ENCODE peak calls at places on chromosomes 5 and 9, in seven cellular contexts. D, X, F, I, S, T and Q are unnamed samples.

GRCh38 chr9:70614786-70615565 is 200.5 kb upstream of the KLF9 start:
- DNase-seq in X (no peak), T (no peak), S (no peak), F (no peak), I (no peak), D (no peak), Q (no peak)

GRCh38 chr9:22416692-22417060 is 29.9 kb upstream of the DMRTA1 start:
- DNase-seq in I (no peak), S (no peak), T (no peak), F (no peak), X (peak), D (peak), Q (no peak)

GRCh38 chr9:76704601-76705204 is 59.5 kb upstream of the PCA3 start:
- DNase-seq in T (peak), F (no peak), D (peak), I (no peak), S (no peak), X (peak), Q (no peak)

GRCh38 chr5:17105744-17106450 is 111.5 kb upstream of the BASP1 start:
- DNase-seq in S (no peak), T (no peak), X (peak), D (peak), F (no peak), I (no peak), Q (no peak)

GRCh38 chr9:85577353-85577952 is 164.3 kb downstream of the AGTPBP1 start:
- DNase-seq in X (no peak), T (no peak), S (no peak), D (no peak), I (no peak), F (no peak), Q (no peak)

GRCh38 chr5:159907689-159908088 is 8.6 kb upstream of the ADRA1B start:
- DNase-seq in T (no peak), F (no peak), D (no peak), I (no peak), X (no peak), S (no peak), Q (no peak)

GRCh38 chr9:134948149-134948548 is 30.4 kb upstream of the FCN1 start:
- DNase-seq in X (no peak), S (no peak), D (no peak), I (no peak), F (no peak), T (no peak), Q (no peak)

GRCh38 chr9:106149956-106150355 is 455.6 kb downstream of the TMEM38B start:
- DNase-seq in D (no peak), S (no peak), T (no peak), I (no peak), F (no peak), X (no peak), Q (no peak)

GRCh38 chr5:65127181-65127901 is 354.4 kb downstream of the ADAMTS6 start:
- DNase-seq in X (no peak), D (no peak), S (no peak), F (no peak), I (no peak), T (no peak), Q (no peak)

GRCh38 chr9:78439192-78439865 is 142.4 kb downstream of the PSAT1 start:
- DNase-seq in S (peak), F (peak), T (peak), X (peak), I (peak), D (peak), Q (peak)

GRCh38 chr9:92634712-92635605 is 35.0 kb downstream of the IPPK start:
- DNase-seq in X (peak), F (peak), D (peak), T (peak), S (peak), I (no peak), Q (peak)

GRCh38 chr9:36896296-36896695 is 137.8 kb downstream of the PAX5 start:
- DNase-seq in F (peak), T (no peak), D (no peak), I (no peak), X (no peak), S (no peak), Q (no peak)

DNA sequence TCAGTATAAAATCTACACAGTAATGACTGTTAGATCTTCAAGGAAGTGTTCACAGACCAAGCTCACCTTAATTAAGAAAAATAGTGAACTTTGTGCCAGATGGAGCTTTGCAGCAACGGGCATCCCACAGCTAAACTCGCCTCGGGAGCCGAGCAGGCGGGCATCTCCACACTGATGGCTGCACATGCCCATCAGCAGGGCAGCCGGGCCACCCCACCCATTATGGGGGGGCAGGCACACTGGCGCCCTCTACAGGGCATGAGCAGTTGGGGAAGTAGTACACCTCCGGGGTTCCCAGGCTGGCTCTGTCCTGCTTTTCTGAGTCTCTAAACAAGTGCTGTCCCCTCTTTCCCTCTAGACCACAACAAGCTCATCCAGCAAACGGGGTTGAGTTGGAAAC is 21.6 kb downstream of the ANKS6 start:
- DNase-seq in I (no peak), T (no peak), D (peak), S (no peak), X (no peak), F (no peak), Q (no peak)
- TF ChIP-seq CTCF in I (peak), T (peak), D (peak), S (peak), X (peak), F (no peak), Q (peak)

GRCh38 chr5:114447084-114447773 is 85.4 kb downstream of the KCNN2 start:
- DNase-seq in T (peak), F (no peak), D (peak), I (no peak), X (no peak), S (no peak), Q (no peak)
- TF ChIP-seq CTCF in T (peak), F (no peak), D (no peak), I (peak), X (peak), S (no peak), Q (peak)

GRCh38 chr5:151319334-151319733 is 15.8 kb upstream of the SLC36A3 start:
- DNase-seq in T (no peak), I (no peak), S (no peak), D (peak), X (no peak), F (no peak), Q (peak)
- TF ChIP-seq CTCF in T (peak), I (no peak), S (no peak), D (no peak), X (no peak), F (no peak), Q (peak)

DNA sequence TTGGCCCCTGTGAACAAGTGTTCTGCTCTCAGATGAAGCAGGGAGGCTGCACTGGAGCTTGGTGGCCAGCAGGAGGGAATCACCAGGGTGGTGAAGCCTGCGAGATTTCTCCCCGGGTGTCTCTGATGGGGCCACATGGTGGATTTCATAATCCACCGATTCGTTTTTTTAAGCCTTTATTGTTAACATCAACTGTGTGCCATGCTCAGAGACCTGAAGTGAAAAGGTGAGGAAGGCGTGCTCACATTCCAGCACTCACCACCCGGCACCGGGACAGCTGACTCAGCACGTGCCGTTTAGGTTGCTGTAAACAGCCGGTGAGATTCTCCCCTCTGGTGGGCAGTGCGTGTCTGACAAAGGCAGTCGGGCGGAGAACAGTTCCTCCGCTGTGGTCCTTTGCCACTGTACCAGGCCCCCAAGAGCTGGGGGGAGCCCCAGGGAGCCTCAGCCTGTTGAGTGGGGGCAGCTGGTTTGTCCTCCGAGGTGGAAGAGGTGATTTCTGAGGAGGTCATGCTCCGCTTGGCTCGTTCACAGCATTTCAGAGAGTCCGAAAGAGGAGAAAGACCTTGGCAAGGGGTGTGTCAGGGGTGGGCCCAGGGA is 12.7 kb upstream of the AHRR start:
- DNase-seq in I (no peak), F (no peak), S (no peak), T (peak), D (peak), X (no peak), Q (no peak)
- TF ChIP-seq CTCF in I (peak), F (no peak), S (no peak), T (no peak), D (peak), X (peak), Q (no peak)

GRCh38 chr5:31583129-31583528 is 51.0 kb downstream of the C5orf22 start:
- DNase-seq in D (no peak), F (no peak), T (no peak), S (no peak), I (no peak), X (no peak), Q (no peak)

GRCh38 chr5:31587546-31587945 is 51.4 kb upstream of the PDZD2 start:
- DNase-seq in X (no peak), F (no peak), D (no peak), I (no peak), T (no peak), S (no peak), Q (no peak)

GRCh38 chr5:31585519-31586270 is 53.2 kb upstream of the PDZD2 start:
- DNase-seq in F (no peak), D (no peak), S (no peak), T (no peak), X (no peak), I (no peak), Q (no peak)

GRCh38 chr5:31579558-31579957 is 47.5 kb downstream of the C5orf22 start:
- DNase-seq in X (no peak), S (no peak), D (no peak), T (no peak), I (no peak), F (no peak), Q (no peak)

GRCh38 chr5:31581498-31582099 is 49.5 kb downstream of the C5orf22 start:
- DNase-seq in I (no peak), X (peak), T (no peak), S (no peak), F (no peak), D (peak), Q (no peak)
- TF ChIP-seq CTCF in I (peak), X (peak), T (peak), S (peak), F (peak), D (peak), Q (peak)

DNA sequence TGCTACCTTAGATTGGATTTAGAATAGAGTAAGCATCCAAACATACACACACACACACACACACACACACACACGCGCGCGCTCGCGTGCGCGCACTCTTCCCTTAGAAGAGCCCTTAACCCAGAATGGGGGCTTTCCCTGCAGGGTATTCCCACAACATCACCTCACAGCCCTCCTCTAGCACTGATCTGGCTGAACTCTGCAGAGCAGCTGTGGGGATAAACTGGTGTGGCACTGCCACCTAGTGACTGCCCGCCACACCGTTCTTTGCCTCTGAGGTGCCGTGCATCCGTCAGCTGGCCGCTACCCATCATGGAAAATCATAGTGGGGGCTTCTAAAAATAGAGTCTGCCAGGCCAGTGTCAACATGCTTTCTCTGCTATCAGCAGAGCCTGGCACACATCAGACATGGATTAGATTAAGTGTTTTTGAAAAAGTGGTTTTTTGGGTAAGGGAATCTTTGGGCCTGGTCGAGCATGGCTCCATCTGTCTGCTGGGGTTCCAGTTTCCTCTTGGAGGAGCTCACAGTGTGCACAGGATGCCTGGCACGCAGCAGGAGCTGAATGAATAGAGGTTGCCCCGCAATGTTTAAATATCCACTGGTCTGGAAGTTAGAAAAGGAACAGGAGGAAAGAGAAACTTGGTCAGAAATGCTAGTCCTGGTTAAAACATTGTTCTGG is 88.1 kb downstream of the KCNN2 start:
- DNase-seq in X (peak), T (peak), D (peak), F (peak), I (peak), S (peak), Q (peak)
- TF ChIP-seq CTCF in X (peak), T (peak), D (peak), F (peak), I (peak), S (peak), Q (peak)

GRCh38 chr5:76257897-76258296 is 145.2 kb upstream of the IQGAP2 start:
- DNase-seq in T (no peak), X (no peak), F (no peak), S (no peak), I (no peak), D (no peak), Q (no peak)

GRCh38 chr5:76252437-76252836 is 150.6 kb upstream of the IQGAP2 start:
- DNase-seq in F (no peak), X (no peak), D (no peak), I (no peak), S (no peak), T (no peak), Q (no peak)

GRCh38 chr5:76251656-76252055 is 151.4 kb upstream of the IQGAP2 start:
- DNase-seq in I (no peak), F (no peak), X (no peak), T (no peak), S (no peak), D (no peak), Q (no peak)

GRCh38 chr5:76257225-76257833 is 145.8 kb upstream of the IQGAP2 start:
- DNase-seq in T (no peak), F (no peak), I (no peak), X (no peak), S (no peak), D (no peak), Q (no peak)

GRCh38 chr5:76256116-76256889 is 146.8 kb upstream of the IQGAP2 start:
- DNase-seq in D (peak), T (peak), I (no peak), X (peak), F (peak), S (no peak), Q (no peak)
- TF ChIP-seq CTCF in D (peak), T (peak), I (no peak), X (peak), F (peak), S (peak), Q (peak)

GRCh38 chr9:137621131-137621757 is 2.4 kb downstream of the EHMT1 start:
- DNase-seq in T (no peak), F (no peak), I (no peak), X (peak), D (no peak), S (no peak), Q (no peak)
- TF ChIP-seq CTCF in T (no peak), F (peak), I (peak), X (peak), D (peak), S (peak), Q (peak)

GRCh38 chr5:3058930-3059329 is 307.5 kb upstream of the IRX2 start:
- DNase-seq in X (no peak), I (no peak), S (no peak), D (no peak), F (no peak), T (no peak), Q (no peak)
- TF ChIP-seq CTCF in X (no peak), I (no peak), S (no peak), D (no peak), F (no peak), T (no peak), Q (no peak)

GRCh38 chr5:51373880-51374523 is 9.2 kb upstream of the ISL1 start:
- DNase-seq in D (no peak), S (no peak), I (no peak), T (no peak), F (no peak), X (no peak), Q (no peak)
- TF ChIP-seq CTCF in D (no peak), S (no peak), I (no peak), T (no peak), F (no peak), X (no peak), Q (no peak)